ENCODE peak calls at places on chromosomes 11 and 22, in six cellular contexts. P, B, A, N, M and W are unnamed samples. For H3K4me1, the result is how much of the 10 kb centered on the place peaks cover.

GRCh38 chr11:10777393-10777793 is 26.3 kb downstream of the CTR9 start:
- DNase-seq in P (no peak), B (no peak), A (no peak), N (no peak), M (no peak), W (no peak)

GRCh38 chr11:18527512-18527911 is 770 bp upstream of the TSG101 start:
- DNase-seq in P (peak), B (no peak), A (no peak), N (no peak), M (no peak), W (no peak)

GRCh38 chr11:91104237-91104636 is 881.4 kb upstream of the CHORDC1 start:
- DNase-seq in P (peak), B (no peak), A (no peak), N (no peak), M (no peak), W (no peak)

GRCh38 chr11:111836766-111837165 is 34.6 kb downstream of the ALG9 start:
- DNase-seq in P (peak), B (no peak), A (no peak), N (no peak), M (no peak), W (no peak)

GRCh38 chr11:40170076-40170475 is 1289.4 kb downstream of the LRRC4C start:
- DNase-seq in P (peak), B (no peak), A (no peak), N (no peak), M (no peak), W (no peak)

GRCh38 chr11:132586801-132587200 is 945.5 kb downstream of the OPCML start:
- DNase-seq in P (no peak), B (no peak), A (no peak), N (no peak), M (no peak), W (no peak)

GRCh38 chr11:69657911-69658605 is 17.1 kb downstream of the LTO1 start:
- DNase-seq in P (peak), B (no peak), A (no peak), N (no peak), M (no peak), W (peak)

GRCh38 chr11:75523811-75524401 is 1.8 kb downstream of the GDPD5 start:
- DNase-seq in P (no peak), B (no peak), A (no peak), N (no peak), M (no peak), W (no peak)

GRCh38 chr11:83827940-83828554 is 541.9 kb upstream of the CCDC90B start:
- DNase-seq in P (peak), B (no peak), A (no peak), N (no peak), M (no peak), W (no peak)

GRCh38 chr11:93585758-93586157 is 42.6 kb upstream of the SMCO4 start:
- DNase-seq in P (peak), B (no peak), A (no peak), N (no peak), M (no peak), W (peak)

GRCh38 chr11:66457826-66458225 is 8.9 kb upstream of the PELI3 start:
- DNase-seq in P (no peak), B (no peak), A (no peak), N (no peak), M (no peak), W (no peak)

GRCh38 chr11:124331873-124332272 is 11.9 kb upstream of the OR8D2 start:
- DNase-seq in P (no peak), B (no peak), A (no peak), N (no peak), M (no peak), W (no peak)

GRCh38 chr11:393219-394033 is 583 bp upstream of the PKP3 start:
- DNase-seq in P (peak), B (no peak), A (peak), N (no peak), M (no peak), W (peak)

GRCh38 chr11:95450547-95451123 is 219.6 kb upstream of the SESN3 start:
- DNase-seq in P (no peak), B (no peak), A (no peak), N (no peak), M (no peak), W (no peak)

GRCh38 chr11:3834349-3835099 is 6.2 kb downstream of the RHOG start:
- DNase-seq in P (no peak), B (no peak), A (peak), N (no peak), M (peak), W (no peak)

GRCh38 chr11:9351956-9352355 is 32.5 kb upstream of the IPO7 start:
- DNase-seq in P (no peak), B (no peak), A (no peak), N (no peak), M (no peak), W (no peak)

GRCh38 chr11:123653997-123654565 is 343 bp downstream of the SCN3B start:
- DNase-seq in P (peak), B (no peak), A (peak), N (peak), M (peak), W (peak)

GRCh38 chr11:131462622-131463021 is 92.2 kb downstream of the NTM start:
- DNase-seq in P (no peak), B (no peak), A (no peak), N (no peak), M (no peak), W (no peak)

GRCh38 chr11:101448881-101449442 is 134.8 kb downstream of the TRPC6 start:
- DNase-seq in P (no peak), B (no peak), A (no peak), N (no peak), M (no peak), W (no peak)

GRCh38 chr11:44349328-44349727 is 39.4 kb upstream of the ALX4 start:
- DNase-seq in P (no peak), B (no peak), A (no peak), N (no peak), M (no peak), W (peak)

GRCh38 chr22:38068641-38069371 is 11.6 kb downstream of the PICK1 start:
- DNase-seq in P (no peak), B (no peak), A (no peak), N (no peak), M (no peak), W (no peak)

GRCh38 chr11:124920870-124921609 is 2.0 kb downstream of the HEPN1 start:
- DNase-seq in P (peak), B (no peak), A (peak), N (peak), M (peak), W (no peak)

GRCh38 chr11:114348200-114349191 is 51.8 kb downstream of the C11orf71 start:
- DNase-seq in P (peak), B (no peak), A (peak), N (no peak), M (no peak), W (peak)

GRCh38 chr11:112453601-112454577 is 193.2 kb upstream of the PLET1 start:
- DNase-seq in P (peak), B (no peak), A (peak), N (peak), M (no peak), W (peak)

GRCh38 chr11:14022821-14023220 is 60.3 kb downstream of the SPON1 start:
- DNase-seq in P (no peak), B (no peak), A (no peak), N (no peak), M (no peak), W (no peak)

GRCh38 chr11:74634537-74634936 is 42.2 kb downstream of the POLD3 start:
- DNase-seq in P (peak), B (no peak), A (peak), N (no peak), M (no peak), W (peak)

GRCh38 chr11:106087815-106088435 is 10.5 kb downstream of the AASDHPPT start:
- DNase-seq in P (peak), B (no peak), A (peak), N (peak), M (peak), W (peak)

GRCh38 chr11:20110908-20111669 is 49.2 kb downstream of the DBX1 start:
- DNase-seq in P (peak), B (no peak), A (peak), N (no peak), M (no peak), W (peak)

GRCh38 chr11:14809466-14809865 is 82.6 kb downstream of the CYP2R1 start:
- DNase-seq in P (no peak), B (no peak), A (no peak), N (no peak), M (no peak), W (no peak)

GRCh38 chr11:120027546-120028180 is 110.2 kb downstream of the TRIM29 start:
- DNase-seq in P (no peak), B (no peak), A (no peak), N (no peak), M (no peak), W (no peak)

DNA sequence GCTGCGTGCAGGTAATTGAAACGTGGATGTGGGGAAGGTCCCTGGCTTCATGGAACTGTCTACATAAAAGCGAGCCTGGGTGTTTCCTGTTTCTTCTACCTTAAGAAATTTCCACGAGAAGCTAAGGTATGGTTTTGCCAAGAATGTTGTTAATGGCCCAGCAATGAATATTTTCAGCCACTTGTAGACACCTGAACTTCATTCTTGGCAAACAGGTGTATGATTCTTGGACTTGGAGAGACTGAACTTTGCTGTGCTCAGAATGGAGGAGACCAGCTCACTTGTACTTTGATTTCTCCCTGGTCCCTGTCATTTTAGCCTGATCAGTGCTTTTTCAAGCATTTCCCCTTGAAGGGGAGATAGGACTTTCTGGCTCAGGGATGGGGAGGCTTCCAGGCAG is 20.8 kb downstream of the LRP5 start:
- DNase-seq in P (no peak), B (no peak), A (no peak), N (no peak), M (no peak), W (no peak)
- H3K4me1 ChIP-seq in P (under half), B (under half), A (half or more), N (under half), M (half or more), W (under half)

DNA sequence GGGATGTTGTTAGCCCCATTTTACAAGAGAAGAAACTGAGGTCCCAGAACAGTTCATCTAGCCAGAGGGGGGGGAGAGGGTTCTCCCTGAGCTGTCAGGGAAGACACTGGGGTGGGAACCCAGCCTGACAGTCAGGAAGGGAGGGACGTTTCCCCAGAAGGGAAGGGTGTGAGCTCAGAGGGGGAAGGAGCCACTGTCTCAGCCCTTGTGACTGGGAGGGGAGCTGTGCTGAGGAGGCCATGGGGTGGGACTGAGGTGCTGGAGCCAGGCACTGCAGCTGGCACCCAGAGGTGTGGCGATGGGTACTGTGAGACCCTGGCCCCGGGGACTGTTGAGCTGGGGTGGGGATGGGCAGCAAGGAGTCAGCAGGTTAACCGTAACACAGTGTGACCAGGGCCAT is 35.7 kb downstream of the DAGLA start:
- DNase-seq in P (no peak), B (no peak), A (no peak), N (no peak), M (no peak), W (no peak)
- H3K4me3 ChIP-seq in P (no peak), B (no peak), A (no peak), N (no peak), M (no peak), W (no peak)

DNA sequence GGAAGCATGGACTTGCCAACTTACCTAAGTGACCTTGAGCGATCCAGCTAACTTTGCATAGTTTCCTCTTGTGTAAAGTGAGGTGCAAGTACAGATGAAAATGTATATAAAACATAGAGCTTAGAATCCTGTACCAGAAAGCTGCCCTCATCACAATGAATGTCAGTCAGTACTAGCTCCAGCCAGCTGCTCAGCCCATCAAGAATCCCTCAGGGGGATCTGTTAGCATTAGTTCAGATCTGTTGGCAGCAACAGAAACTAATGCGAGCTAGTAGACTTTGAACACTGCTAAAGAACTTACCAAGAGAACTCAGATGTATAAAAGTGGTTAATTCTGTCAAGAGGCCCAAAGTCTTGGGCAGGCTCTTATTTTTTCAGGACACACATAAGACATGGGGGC is 6.3 kb upstream of the C11orf91 start:
- DNase-seq in P (no peak), B (no peak), A (no peak), N (no peak), M (no peak), W (no peak)
- H3K4me1 ChIP-seq in P (under half), B (under half), A (under half), N (under half), M (half or more), W (under half)

DNA sequence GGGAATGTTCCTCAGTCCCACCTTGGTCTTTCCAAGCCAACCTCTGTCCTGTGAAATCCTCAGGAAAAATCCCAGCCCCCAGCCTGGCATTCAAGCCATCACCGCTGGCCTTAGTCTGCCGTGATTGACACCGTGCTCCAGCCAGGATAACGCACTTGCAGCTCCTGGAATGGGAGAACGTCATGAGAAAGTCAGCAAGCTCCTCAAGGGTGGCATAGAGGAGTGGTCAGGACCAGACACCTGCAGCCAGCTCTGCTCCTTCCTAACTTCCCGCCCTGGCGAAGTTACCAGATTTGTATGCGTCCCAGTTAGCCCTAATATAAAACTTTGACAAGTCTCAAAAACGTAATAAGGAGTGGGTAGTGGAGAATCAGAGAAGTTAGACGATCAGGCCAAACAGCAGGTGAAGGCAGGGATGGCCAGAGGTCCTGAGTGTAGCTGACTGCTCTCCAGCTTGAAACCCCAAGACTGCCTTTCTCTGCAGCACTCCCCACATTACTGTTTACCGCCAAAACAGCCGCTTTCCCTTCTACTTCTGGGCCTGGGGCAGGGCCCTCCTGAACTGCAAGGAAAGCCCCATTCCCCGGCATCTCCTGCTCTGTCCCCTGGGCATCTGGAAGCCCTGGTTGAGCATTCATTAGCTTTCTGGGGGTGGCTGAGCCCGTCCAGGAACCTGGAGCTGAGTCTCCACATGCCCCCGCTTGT is 1.3 kb upstream of the DKK3 start:
- DNase-seq in P (peak), B (no peak), A (no peak), N (no peak), M (no peak), W (no peak)
- H3K4me3 ChIP-seq in P (peak), B (peak), A (peak), N (peak), M (peak), W (peak)

GRCh38 chr11:1561266-1561665 is 10.8 kb downstream of the DUSP8 start:
- DNase-seq in P (no peak), B (no peak), A (peak), N (no peak), M (no peak), W (no peak)

GRCh38 chr11:1563697-1564534 is 8.2 kb downstream of the DUSP8 start:
- DNase-seq in P (no peak), B (no peak), A (no peak), N (no peak), M (no peak), W (no peak)

GRCh38 chr11:1561955-1562354 is 10.1 kb downstream of the DUSP8 start:
- DNase-seq in P (no peak), B (no peak), A (no peak), N (no peak), M (no peak), W (no peak)

GRCh38 chr11:1563149-1563638 is 8.9 kb downstream of the DUSP8 start:
- DNase-seq in P (no peak), B (no peak), A (no peak), N (no peak), M (no peak), W (no peak)

DNA sequence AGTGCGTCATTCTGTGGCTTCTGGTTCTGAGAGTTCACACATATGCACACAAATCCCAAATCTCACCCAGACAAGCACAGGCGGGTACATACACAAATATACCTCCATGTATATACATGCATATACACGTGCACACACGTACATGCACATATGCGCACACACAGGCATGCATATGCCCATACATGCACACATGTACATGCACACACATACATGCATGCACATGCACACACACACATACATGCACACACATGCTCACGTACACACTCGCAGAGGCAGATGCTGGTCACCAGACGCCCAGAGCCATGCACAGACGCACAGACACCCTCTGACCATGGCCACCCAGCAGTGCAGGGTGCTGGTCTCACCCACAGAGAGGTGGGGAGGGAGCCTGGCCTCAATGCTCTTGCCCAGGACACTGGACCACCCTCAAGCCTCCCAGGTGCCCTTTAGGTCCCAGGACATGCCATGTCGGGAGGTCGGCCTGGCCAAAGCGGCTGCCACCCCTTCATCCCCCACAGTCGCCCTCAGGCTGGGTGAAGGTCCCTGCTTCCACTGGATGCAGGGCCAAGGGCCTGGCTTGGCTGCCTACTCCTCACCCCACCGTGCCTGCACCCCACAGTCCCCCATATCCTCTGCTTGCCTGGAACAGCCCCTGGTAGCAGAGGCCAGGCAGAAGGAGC is 9.5 kb downstream of the DUSP8 start:
- DNase-seq in P (no peak), B (no peak), A (no peak), N (no peak), M (no peak), W (no peak)
- H3K4me1 ChIP-seq in P (under half), B (under half), A (under half), N (under half), M (half or more), W (under half)

DNA sequence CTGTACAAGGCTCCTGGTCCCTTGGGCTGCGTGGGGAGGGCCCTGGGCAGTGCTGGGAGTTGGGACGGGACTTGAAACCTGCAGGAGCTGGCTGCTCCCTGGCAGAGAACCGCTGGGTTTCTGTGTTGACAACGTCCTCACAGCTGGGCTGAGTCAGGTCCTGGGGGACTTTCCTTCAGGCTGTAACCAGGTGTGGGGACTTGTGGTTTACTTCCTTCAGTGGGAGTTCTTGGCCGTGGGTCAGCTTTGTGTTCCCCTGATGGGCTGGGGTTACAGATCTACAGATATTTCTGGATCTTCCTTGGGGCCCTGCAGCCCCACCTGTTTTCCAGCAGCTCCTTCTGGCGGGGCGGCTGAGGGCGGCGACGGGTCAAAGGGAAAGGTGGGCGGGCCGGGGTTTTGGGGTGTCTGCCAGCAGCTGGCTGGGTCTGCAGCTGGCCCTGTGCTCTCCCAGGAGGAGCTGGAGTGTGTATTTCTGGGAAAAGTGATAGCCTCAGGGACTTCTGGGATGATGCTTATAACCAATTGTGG is 18.9 kb downstream of the ST14 start:
- DNase-seq in P (no peak), B (no peak), A (peak), N (no peak), M (peak), W (no peak)
- H3K4me3 ChIP-seq in P (no peak), B (no peak), A (no peak), N (no peak), M (no peak), W (no peak)

GRCh38 chr11:12702999-12703453 is 28.8 kb downstream of the TEAD1 start:
- DNase-seq in P (no peak), B (no peak), A (no peak), N (no peak), M (no peak), W (no peak)

GRCh38 chr11:12701815-12702214 is 27.6 kb downstream of the TEAD1 start:
- DNase-seq in P (no peak), B (no peak), A (no peak), N (no peak), M (no peak), W (no peak)

GRCh38 chr11:12706531-12707499 is 32.6 kb downstream of the TEAD1 start:
- DNase-seq in P (peak), B (no peak), A (peak), N (peak), M (peak), W (no peak)

GRCh38 chr11:12705874-12706273 is 31.7 kb downstream of the TEAD1 start:
- DNase-seq in P (no peak), B (no peak), A (no peak), N (no peak), M (no peak), W (no peak)

GRCh38 chr11:12704049-12704448 is 29.8 kb downstream of the TEAD1 start:
- DNase-seq in P (no peak), B (no peak), A (no peak), N (no peak), M (no peak), W (no peak)
- H3K4me1 ChIP-seq in P (under half), B (under half), A (under half), N (under half), M (half or more), W (under half)